ENCODE peak calls at places on chromosomes 6 and 20, in eight cellular contexts. V is astrocyte of the spinal cord; Y is AG04449; U is PC-3; M is left lung; L is CD8-positive, alpha-beta T cell; A is fibroblast of mammary gland; J is lower lobe of right lung. Q is an unnamed sample.

GRCh38 chr6:2263896-2264295 is 18.5 kb upstream of the GMDS start:
- DNase-seq in V (no peak), Y (no peak), U (no peak), M (no peak), L (no peak), A (no peak), J (no peak), Q (no peak)

GRCh38 chr6:81752084-81752968 is at the start of gene TENT5A:
- DNase-seq in V (peak), Y (peak), U (peak), M (peak), L (peak), A (peak), J (peak), Q (peak)

GRCh38 chr6:137282253-137282652 is 63.1 kb upstream of the IFNGR1 start:
- DNase-seq in V (no peak), Y (no peak), U (no peak), M (no peak), L (no peak), A (no peak), J (no peak), Q (no peak)

GRCh38 chr20:10454135-10454750 is 19.1 kb downstream of the SLX4IP start:
- DNase-seq in V (no peak), Y (no peak), U (no peak), M (no peak), L (no peak), A (no peak), J (no peak), Q (no peak)

GRCh38 chr6:113432729-113433505 is 424.2 kb upstream of the MARCKS start:
- DNase-seq in V (no peak), Y (no peak), U (no peak), M (no peak), L (no peak), A (peak), J (no peak), Q (no peak)

GRCh38 chr6:27644528-27644927 is 171.6 kb upstream of the ZNF184 start:
- DNase-seq in V (no peak), Y (no peak), U (no peak), M (no peak), L (no peak), A (no peak), J (no peak), Q (no peak)

GRCh38 chr20:45959956-45960630 is 11.9 kb downstream of the ZNF335 start:
- DNase-seq in V (no peak), Y (no peak), U (no peak), M (no peak), L (no peak), A (no peak), J (peak), Q (no peak)

GRCh38 chr6:87151471-87151785 is 3.9 kb upstream of the ZNF292 start:
- DNase-seq in V (no peak), Y (no peak), U (no peak), M (no peak), L (no peak), A (no peak), J (no peak), Q (no peak)

GRCh38 chr6:149567846-149568585 is 1.8 kb downstream of the GINM1 start:
- DNase-seq in V (no peak), Y (no peak), U (no peak), M (no peak), L (no peak), A (no peak), J (no peak), Q (no peak)

GRCh38 chr6:44270526-44271405 is 516 bp downstream of the TMEM151B start:
- DNase-seq in V (no peak), Y (no peak), U (no peak), M (no peak), L (no peak), A (no peak), J (no peak), Q (no peak)
- H3K4me3 ChIP-seq in V (no peak), Y (peak), U (no peak), M (no peak), L (peak), A (no peak), J (peak), Q (peak)

GRCh38 chr6:43248107-43248506 is 4.8 kb downstream of the TTBK1 start:
- DNase-seq in V (no peak), Y (no peak), U (no peak), M (no peak), L (no peak), A (no peak), J (no peak), Q (no peak)
- H3K4me3 ChIP-seq in V (no peak), Y (no peak), U (no peak), M (no peak), L (peak), A (no peak), J (peak), Q (no peak)

GRCh38 chr6:164108869-164109769 is 694.6 kb downstream of the QKI start:
- DNase-seq in V (peak), Y (no peak), U (peak), M (no peak), L (no peak), A (peak), J (peak), Q (no peak)
- H3K4me3 ChIP-seq in V (no peak), Y (no peak), U (peak), M (no peak), L (no peak), A (no peak), J (peak), Q (no peak)

GRCh38 chr20:15887387-15887786 is 685.9 kb downstream of the KIF16B start:
- DNase-seq in V (no peak), Y (no peak), U (no peak), M (no peak), L (no peak), A (no peak), J (no peak), Q (no peak)

DNA sequence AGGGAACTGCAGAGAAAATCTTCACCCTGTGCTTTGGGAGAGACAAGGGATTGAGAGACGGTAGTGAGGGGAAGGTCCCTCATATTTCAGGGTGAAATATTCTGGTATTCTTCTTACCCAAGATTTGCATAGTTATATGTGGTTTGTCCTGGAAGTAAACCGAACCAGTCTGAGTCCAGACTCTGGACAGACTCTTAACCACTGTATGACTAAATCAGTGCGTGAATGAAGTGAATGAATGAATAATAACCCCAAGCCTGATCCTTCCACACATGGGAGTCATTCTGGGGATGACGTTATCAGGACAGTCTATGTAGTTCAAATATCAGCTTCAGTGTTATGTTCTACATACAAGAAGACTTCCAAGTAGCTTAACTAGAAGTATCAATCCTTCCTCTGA is 690.7 kb downstream of the KIF16B start:
- DNase-seq in V (no peak), Y (no peak), U (peak), M (no peak), L (no peak), A (peak), J (no peak), Q (no peak)
- H3K4me3 ChIP-seq in V (no peak), Y (no peak), U (no peak), M (no peak), L (no peak), A (no peak), J (no peak), Q (no peak)

GRCh38 chr20:2507464-2507863 is 1.3 kb downstream of the ZNF343 start:
- DNase-seq in V (no peak), Y (no peak), U (no peak), M (no peak), L (no peak), A (peak), J (no peak), Q (no peak)
- H3K4me3 ChIP-seq in V (peak), Y (peak), U (peak), M (no peak), L (no peak), A (peak), J (peak), Q (no peak)

DNA sequence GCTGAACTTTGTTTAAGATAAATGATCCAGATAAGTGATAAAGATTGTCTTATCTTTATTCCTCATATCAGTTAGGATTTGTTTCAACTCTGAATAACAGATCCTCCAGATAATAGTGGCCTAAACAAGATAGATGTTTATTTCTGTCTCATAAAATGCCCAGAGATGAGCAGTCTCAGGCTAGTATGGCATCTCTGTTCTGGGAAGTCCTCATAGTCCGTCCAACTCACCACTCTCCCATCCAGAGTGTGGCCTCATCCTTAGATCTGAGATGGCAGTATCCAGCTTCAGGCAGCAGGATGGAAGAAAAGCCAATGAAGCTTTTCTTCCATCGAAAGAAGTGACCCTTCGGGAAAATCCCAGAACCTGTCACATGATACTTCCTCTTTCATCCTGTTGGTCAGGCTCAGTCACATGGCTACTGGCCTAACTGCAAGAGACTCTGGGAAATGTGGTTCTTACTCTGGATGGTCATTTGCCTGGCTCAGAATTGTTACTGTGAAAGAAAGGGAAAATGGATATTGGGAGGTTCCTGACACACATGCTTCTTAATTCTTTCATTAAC is 29.4 kb upstream of the TAGAP start:
- DNase-seq in V (peak), Y (no peak), U (peak), M (no peak), L (no peak), A (peak), J (no peak), Q (no peak)
- H3K4me3 ChIP-seq in V (peak), Y (peak), U (no peak), M (no peak), L (no peak), A (peak), J (no peak), Q (no peak)

Q was measured in Jurkat, Clone E6-1.